ENCODE peak calls at places on chromosomes 4 and X, in four cellular contexts. P is HepG2; Q is stimulated activated CD8-positive, alpha-beta memory T cell treated with anti-CD3 and anti-CD28 coated beads, Interleukin-7, amount 100 ng/mL, for 1 hour; U is CD8-positive, alpha-beta T cell. X is an unnamed sample.

GRCh38 chr4:169220854-169221311 is 49.9 kb downstream of the SH3RF1 start:
- DNase-seq in P (no peak), Q (no peak), U (no peak), X (no peak)

GRCh38 chr4:105605493-105605892 is 53.1 kb downstream of the ARHGEF38 start:
- DNase-seq in P (no peak), Q (no peak), U (no peak), X (peak; percentile 73)

GRCh38 chr4:78119698-78120097 is 62.6 kb downstream of the FRAS1 start:
- DNase-seq in P (no peak), Q (no peak), U (no peak), X (peak; percentile 67)

GRCh38 chr4:3520796-3521600 is 11.2 kb downstream of the LRPAP1 start:
- DNase-seq in P (no peak), Q (no peak), U (no peak), X (no peak)

GRCh38 chrX:133634416-133634815 is 219.1 kb upstream of the GPC4 start:
- DNase-seq in P (no peak), Q (no peak), U (no peak), X (no peak)

GRCh38 chr4:83201761-83202160 is 82.8 kb downstream of the COQ2 start:
- DNase-seq in P (no peak), Q (no peak), U (no peak), X (no peak)

GRCh38 chrX:153642313-153642654 is 4.7 kb upstream of the DUSP9 start:
- DNase-seq in P (no peak), Q (no peak), U (no peak), X (no peak)

GRCh38 chr4:183434264-183435045 is 10.0 kb upstream of the CDKN2AIP start:
- DNase-seq in P (no peak), Q (no peak), U (no peak), X (no peak)

GRCh38 chrX:12788645-12789044 is 2.6 kb upstream of the PRPS2 start:
- DNase-seq in P (no peak), Q (no peak), U (no peak), X (no peak)

GRCh38 chrX:136219893-136220292 is 31.3 kb downstream of the MAP7D3 start:
- DNase-seq in P (no peak), Q (no peak), U (no peak), X (no peak)

GRCh38 chr4:75289843-75290616 is 224.2 kb downstream of the RCHY1 start:
- DNase-seq in P (peak; percentile 20), Q (no peak), U (no peak), X (peak; percentile 43)

GRCh38 chr4:89497517-89498308 is 190.1 kb upstream of the GPRIN3 start:
- DNase-seq in P (no peak), Q (no peak), U (no peak), X (no peak)

GRCh38 chrX:68686684-68687045 is 39.2 kb downstream of the STARD8 start:
- DNase-seq in P (no peak), Q (no peak), U (no peak), X (no peak)

GRCh38 chr4:123667991-123668390 is 271.4 kb downstream of the SPRY1 start:
- DNase-seq in P (no peak), Q (no peak), U (no peak), X (no peak)

GRCh38 chr4:180086480-180087170 is 2156.6 kb upstream of the TENM3 start:
- DNase-seq in P (no peak), Q (no peak), U (no peak), X (no peak)

GRCh38 chr4:120808475-120809141 is 113.9 kb downstream of the PRDM5 start:
- DNase-seq in P (no peak), Q (no peak), U (no peak), X (no peak)

GRCh38 chr4:106671711-106672110 is 303.1 kb upstream of the GIMD1 start:
- DNase-seq in P (no peak), Q (no peak), U (no peak), X (peak; percentile 36)

GRCh38 chr4:122227202-122227601 is 75.1 kb downstream of the BLTP1 start:
- DNase-seq in P (no peak), Q (no peak), U (no peak), X (no peak)

GRCh38 chr4:34633216-34633615 is 1611.1 kb downstream of the ARAP2 start:
- DNase-seq in P (no peak), Q (no peak), U (no peak), X (no peak)

GRCh38 chr4:147658501-147658900 is 25.5 kb downstream of the PRMT9 start:
- DNase-seq in P (no peak), Q (no peak), U (no peak), X (no peak)

GRCh38 chr4:75848891-75849290 is 53.4 kb downstream of the PPEF2 start:
- DNase-seq in P (no peak), Q (no peak), U (no peak), X (peak; percentile 43)

GRCh38 chr4:102244878-102245535 is 100.3 kb downstream of the SLC39A8 start:
- DNase-seq in P (no peak), Q (no peak), U (no peak), X (no peak)

GRCh38 chr4:55475394-55476243 is 71.1 kb downstream of the CLOCK start:
- DNase-seq in P (no peak), Q (no peak), U (no peak), X (peak; percentile 70)

GRCh38 chrX:34578237-34578636 is 78.8 kb downstream of the TMEM47 start:
- DNase-seq in P (no peak), Q (no peak), U (no peak), X (peak; percentile 37)

GRCh38 chrX:154484255-154485149 is 1.9 kb downstream of the UBL4A start:
- DNase-seq in P (no peak), Q (no peak), U (no peak), X (no peak)

GRCh38 chr4:2834001-2834921 is 9.4 kb upstream of the ADD1 start:
- DNase-seq in P (no peak), Q (no peak), U (no peak), X (no peak)

GRCh38 chr4:73964862-73965611 is 16.8 kb downstream of the PF4 start:
- DNase-seq in P (peak; percentile 1), Q (no peak), U (no peak), X (no peak)

GRCh38 chrX:53580742-53581504 is 105.6 kb downstream of the HUWE1 start:
- DNase-seq in P (no peak), Q (no peak), U (no peak), X (no peak)

GRCh38 chrX:74437530-74437929 is 16.2 kb downstream of the SLC16A2 start:
- DNase-seq in P (no peak), Q (no peak), U (no peak), X (no peak)

GRCh38 chr4:3802571-3803474 is 36.6 kb downstream of the ADRA2C start:
- DNase-seq in P (peak; percentile 84), Q (no peak), U (no peak), X (no peak)

GRCh38 chr4:74628808-74629616 is 165.3 kb downstream of the BTC start:
- DNase-seq in P (no peak), Q (no peak), U (no peak), X (peak; percentile 37)